ENCODE peak calls at places on chromosomes 13 and 19, in seven cellular contexts. Q is fibroblast of the aortic adventitia, G is tibial nerve, E is A549, B is GM12865, W is adrenal gland, P is right lobe of liver. I is an unnamed sample.

GRCh38 chr19:13022859-13023636 is 27.8 kb downstream of the NFIX start:
- DNase-seq in W (peak; percentile 86), E (no peak), Q (peak; percentile 98), G (peak; percentile 80), B (peak; percentile 42), P (peak; percentile 74), I (peak; percentile 91)

GRCh38 chr13:24232037-24232436 is 71.5 kb downstream of the SPATA13 start:
- DNase-seq in G (no peak), Q (no peak), P (no peak), E (no peak), W (no peak), B (no peak), I (no peak)

GRCh38 chr19:3516675-3517207 is 10.6 kb downstream of the FZR1 start:
- DNase-seq in G (no peak), W (no peak), P (peak; percentile 73), E (no peak), B (peak; percentile 47), Q (no peak), I (no peak)

GRCh38 chr19:8135946-8136618 is 13.3 kb downstream of the FBN3 start:
- DNase-seq in E (no peak), P (no peak), B (no peak), G (no peak), Q (no peak), W (no peak), I (no peak)

GRCh38 chr13:112204881-112205327 is 138.0 kb downstream of the SOX1 start:
- DNase-seq in Q (no peak), E (no peak), G (no peak), B (no peak), W (no peak), P (no peak), I (no peak)

GRCh38 chr13:77509221-77509620 is 26.3 kb upstream of the SCEL start:
- DNase-seq in Q (peak; percentile 47), E (no peak), P (no peak), W (no peak), B (no peak), G (no peak), I (peak; percentile 70)

GRCh38 chr19:19405919-19406877 is 723 bp downstream of the GATAD2A start:
- DNase-seq in W (peak; percentile 54), P (peak; percentile 69), Q (peak; percentile 71), B (peak; percentile 52), E (peak; percentile 30), G (no peak), I (peak; percentile 20)

GRCh38 chr19:55441319-55441691 is 1.8 kb downstream of the SHISA7 start:
- DNase-seq in Q (no peak), B (no peak), G (no peak), E (no peak), P (no peak), W (no peak), I (no peak)

GRCh38 chr19:41657157-41657556 is 30.3 kb upstream of the CEACAM4 start:
- DNase-seq in W (no peak), Q (no peak), E (no peak), G (no peak), B (peak; percentile 52), P (no peak), I (no peak)

GRCh38 chr19:35518313-35518712 is 4.9 kb upstream of the DMKN start:
- DNase-seq in P (no peak), B (no peak), G (no peak), W (no peak), Q (peak; percentile 97), E (peak; percentile 72), I (peak; percentile 73)

GRCh38 chr13:51894239-51894638 is 32.5 kb downstream of the CCDC70 start:
- DNase-seq in Q (no peak), B (no peak), W (no peak), G (no peak), E (no peak), P (no peak), I (no peak)

GRCh38 chr19:13978306-13978705 is 26.0 kb downstream of the DCAF15 start:
- DNase-seq in W (peak; percentile 81), P (peak; percentile 71), E (no peak), G (peak; percentile 63), Q (no peak), B (no peak), I (no peak)

GRCh38 chr13:99432637-99433542 is 68.4 kb upstream of the TM9SF2 start:
- DNase-seq in P (peak; percentile 74), Q (peak; percentile 40), E (peak; percentile 61), B (peak; percentile 98), W (peak; percentile 84), G (peak; percentile 69), I (no peak)

GRCh38 chr19:48859711-48860572 is 8.5 kb downstream of the PLEKHA4 start:
- DNase-seq in W (peak; percentile 24), G (no peak), E (peak; percentile 65), B (peak; percentile 59), P (peak; percentile 62), Q (no peak), I (no peak)

GRCh38 chr19:51456541-51457290 is 1.5 kb downstream of the SIGLEC8 start:
- DNase-seq in Q (no peak), G (no peak), W (no peak), B (no peak), P (no peak), E (no peak), I (no peak)

GRCh38 chr19:56084835-56085536 is 36.1 kb downstream of the ZNF787 start:
- DNase-seq in Q (no peak), W (no peak), G (no peak), E (no peak), P (no peak), B (no peak), I (no peak)

GRCh38 chr19:18809149-18809978 is 18.3 kb upstream of the COMP start:
- DNase-seq in Q (peak; percentile 91), E (no peak), G (peak; percentile 81), P (no peak), W (peak; percentile 68), B (no peak), I (peak; percentile 28)

GRCh38 chr19:43983912-43984686 is at the start of gene ZNF155:
- DNase-seq in Q (peak; percentile 97), E (peak; percentile 98), P (peak; percentile 86), B (peak; percentile 87), G (peak; percentile 87), W (peak; percentile 96), I (peak; percentile 97)

GRCh38 chr19:50890422-50891252 is 17.4 kb downstream of the KLK2 start:
- DNase-seq in E (peak; percentile 44), B (peak; percentile 32), W (no peak), Q (peak; percentile 12), P (no peak), G (no peak), I (no peak)

GRCh38 chr13:60009300-60010248 is 154.2 kb downstream of the DIAPH3 start:
- DNase-seq in P (peak; percentile 29), Q (no peak), W (no peak), E (peak; percentile 9), G (no peak), B (no peak), I (no peak)

GRCh38 chr13:27627377-27627776 is 5.7 kb downstream of the POLR1D start:
- DNase-seq in P (no peak), W (no peak), G (no peak), E (no peak), Q (no peak), B (no peak), I (no peak)

GRCh38 chr19:19224852-19225494 is 13.2 kb downstream of the NCAN start:
- DNase-seq in G (peak; percentile 10), Q (peak; percentile 46), B (peak; percentile 78), E (peak; percentile 84), W (peak; percentile 82), P (peak; percentile 82), I (no peak)

DNA sequence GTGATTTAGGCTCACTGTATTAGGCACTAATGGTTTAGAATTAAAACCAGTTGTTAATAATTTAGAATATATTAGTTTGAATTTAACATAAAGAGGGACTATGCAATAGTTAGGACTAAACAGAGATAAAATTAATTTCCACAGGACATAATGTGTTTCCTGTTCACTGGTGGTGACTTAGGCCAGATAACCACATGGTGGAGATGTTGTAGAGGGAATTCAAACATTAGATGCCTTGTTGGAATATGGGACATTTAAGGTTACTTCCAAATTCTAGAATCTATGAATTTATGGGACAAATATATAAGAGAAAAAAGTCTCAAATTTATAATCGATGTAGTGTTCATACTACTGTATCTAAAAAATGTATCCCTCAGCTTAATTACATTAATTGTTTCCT is 615.5 kb upstream of the KLHL1 start:
- DNase-seq in B (no peak), Q (no peak), P (no peak), W (no peak), G (no peak), E (peak; percentile 1), I (peak; percentile 23)
- TF ChIP-seq CTCF in B (no peak), Q (no peak), P (peak; percentile 13), W (no peak), G (no peak), E (no peak), I (peak; percentile 43)

GRCh38 chr19:1650627-1651009 is 1.8 kb downstream of the TCF3 start:
- DNase-seq in W (no peak), Q (peak; percentile 9), P (peak; percentile 21), B (peak; percentile 68), E (no peak), G (no peak), I (no peak)
- H3K4me3 ChIP-seq in W (no peak overlapping the region), Q (peak overlapping the region; percentile 80), P (no peak overlapping the region), B (peak overlapping the region; percentile 72), E (peak overlapping the region; percentile 99), G (peak overlapping the region; percentile 98), I (peak overlapping the region; percentile 74)

DNA sequence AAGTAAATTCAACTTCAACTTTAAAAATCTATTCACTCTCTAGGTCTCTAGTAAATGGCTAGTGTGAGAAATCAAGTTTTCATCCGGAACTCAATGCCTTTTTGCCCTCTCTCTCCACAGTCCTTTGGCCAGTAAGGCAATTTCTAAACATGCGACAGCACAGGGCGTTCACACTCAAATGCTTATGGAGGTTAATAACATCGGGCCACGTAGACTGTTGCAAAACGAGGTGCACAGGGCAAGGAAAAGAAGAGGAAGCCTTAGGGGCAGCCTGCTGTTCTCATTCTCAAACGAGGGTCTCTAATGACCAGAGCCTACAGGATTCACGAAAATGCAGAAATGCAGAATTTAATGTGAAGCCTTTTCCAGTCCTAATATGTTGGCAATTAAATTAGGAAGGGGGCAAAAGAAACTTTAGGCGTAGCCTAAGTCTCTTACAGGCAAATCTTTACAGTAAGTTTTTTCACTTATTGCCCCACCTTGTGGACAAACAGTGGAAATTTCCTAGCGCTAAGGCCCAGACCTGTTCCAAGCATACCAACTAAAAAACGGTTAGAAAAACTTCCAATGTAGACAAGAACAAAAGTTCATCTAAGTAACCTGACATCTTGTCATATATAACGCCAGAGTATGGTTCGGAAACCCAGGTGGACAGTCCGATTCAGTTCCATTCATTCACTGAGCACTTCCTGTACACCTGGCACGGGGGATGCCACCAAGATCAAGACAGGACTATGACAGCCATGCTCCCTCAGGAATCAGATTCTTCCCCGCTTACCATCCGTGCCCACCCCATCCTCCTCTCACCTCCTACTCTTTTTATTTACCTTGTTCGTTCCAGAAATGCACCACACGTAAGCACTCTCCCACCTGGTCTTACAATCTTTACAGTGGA is 5.1 kb downstream of the ZAR1L start:
- DNase-seq in W (no peak), G (no peak), Q (peak; percentile 85), P (no peak), B (peak; percentile 71), E (peak; percentile 49), I (peak; percentile 42)
- TF ChIP-seq CTCF in W (peak; percentile 69), G (peak; percentile 87), Q (peak; percentile 65), P (peak; percentile 74), B (peak; percentile 58), E (peak; percentile 63), I (peak; percentile 67)

DNA sequence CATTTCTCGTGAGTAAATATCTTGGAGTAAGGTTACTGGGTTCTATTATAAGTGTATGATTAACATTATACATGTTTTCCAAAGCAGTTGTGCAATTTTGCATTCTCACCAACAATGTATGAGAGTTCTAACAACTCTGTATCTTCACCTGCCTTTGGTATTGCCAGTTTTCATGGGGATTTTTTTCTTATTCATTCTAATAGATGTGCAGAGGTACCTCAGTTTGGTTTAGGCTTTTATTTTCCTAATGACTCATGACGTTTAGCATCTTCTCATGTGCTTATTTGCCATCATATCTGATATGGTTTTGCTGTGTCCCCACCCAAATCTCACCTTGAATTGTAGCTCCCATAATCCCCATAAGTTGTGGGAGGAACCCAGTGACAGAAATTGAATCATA is 7.7 kb upstream of the NUDT15 start:
- DNase-seq in E (no peak), P (no peak), Q (no peak), W (no peak), B (no peak), G (no peak), I (no peak)
- H3K4me3 ChIP-seq in E (no peak overlapping the region), P (no peak overlapping the region), Q (no peak overlapping the region), W (no peak overlapping the region), B (no peak overlapping the region), G (no peak overlapping the region), I (no peak overlapping the region)